ENCODE peak calls at places on chromosomes 12 and 14, in four cellular contexts. M is lower lobe of right lung, G is 8988T, O is WTC11. Z is an unnamed sample.
A peak's percentile ranks its signal among the peaks of the same experiment; 100 is the strongest.

GRCh38 chr14:94174622-94175402 is 690 bp downstream of the PPP4R4 start:
- DNase-seq in M (peak; percentile 52), G (no peak), O (peak; percentile 50), Z (no peak)

GRCh38 chr14:54676822-54677708 is 110.1 kb downstream of the SAMD4A start:
- DNase-seq in M (no peak), G (peak; percentile 28), O (peak; percentile 28), Z (no peak)

GRCh38 chr12:107131832-107132616 is 38.7 kb upstream of the CRY1 start:
- DNase-seq in M (no peak), G (peak; percentile 21), O (no peak), Z (no peak)

GRCh38 chr12:107223816-107224215 is 130.5 kb upstream of the CRY1 start:
- DNase-seq in M (no peak), G (no peak), O (no peak), Z (no peak)

GRCh38 chr14:87944987-87945604 is 47.9 kb downstream of the GALC start:
- DNase-seq in M (no peak), G (no peak), O (no peak), Z (no peak)

GRCh38 chr14:75204106-75204505 is 27.7 kb upstream of the TMED10 start:
- DNase-seq in M (no peak), G (no peak), O (no peak), Z (peak; percentile 3)

GRCh38 chr12:53761306-53761705 is 9.5 kb upstream of the CISTR start:
- DNase-seq in M (no peak), G (no peak), O (no peak), Z (peak; percentile 9)

GRCh38 chr12:6507102-6507998 is 13.4 kb downstream of the NCAPD2 start:
- DNase-seq in M (no peak), G (no peak), O (peak; percentile 48), Z (no peak)

GRCh38 chr12:40723001-40723400 is 30.8 kb downstream of the CNTN1 start:
- DNase-seq in M (no peak), G (no peak), O (no peak), Z (no peak)

GRCh38 chr12:51128905-51129304 is 44.0 kb downstream of the TFCP2 start:
- DNase-seq in M (no peak), G (no peak), O (no peak), Z (no peak)

GRCh38 chr12:101498252-101498651 is 23.1 kb downstream of the SPIC start:
- DNase-seq in M (no peak), G (no peak), O (no peak), Z (no peak)

GRCh38 chr12:80441921-80442320 is 2.1 kb upstream of the PTPRQ start:
- DNase-seq in M (no peak), G (no peak), O (no peak), Z (no peak)

GRCh38 chr14:89869606-89870005 is 84.9 kb downstream of the EFCAB11 start:
- DNase-seq in M (no peak), G (no peak), O (no peak), Z (no peak)

GRCh38 chr12:28189774-28190320 is 409 bp upstream of the CCDC91 start:
- DNase-seq in M (no peak), G (no peak), O (no peak), Z (no peak)

GRCh38 chr12:67797316-67797741 is 148.8 kb downstream of the DYRK2 start:
- DNase-seq in M (no peak), G (no peak), O (no peak), Z (no peak)

GRCh38 chr12:58920102-58920955 is at the start of gene LRIG3:
- DNase-seq in M (peak; percentile 89), G (peak; percentile 61), O (peak; percentile 79), Z (peak; percentile 96)

GRCh38 chr12:48933664-48934311 is 8.5 kb upstream of the FKBP11 start:
- DNase-seq in M (no peak), G (no peak), O (no peak), Z (no peak)

GRCh38 chr12:105485321-105485910 is 154.9 kb downstream of the C12orf75 start:
- DNase-seq in M (no peak), G (no peak), O (no peak), Z (no peak)

GRCh38 chr14:49992901-49993335 is 100.0 kb downstream of the ARF6 start:
- DNase-seq in M (no peak), G (no peak), O (no peak), Z (peak; percentile 78)

GRCh38 chr12:130137141-130138018 is 24.9 kb upstream of the FZD10 start:
- DNase-seq in M (no peak), G (no peak), O (peak; percentile 26), Z (no peak)

GRCh38 chr12:65139389-65139788 is 18.3 kb upstream of the WIF1 start:
- DNase-seq in M (no peak), G (no peak), O (no peak), Z (no peak)